ENCODE peak calls at places on chromosomes 3 and 15, in six cellular contexts. C is PC-3, O is GM23248, N is SK-N-SH, Y is HCT116, E is MM.1S. F is an unnamed sample.

GRCh38 chr3:148648685-148649352 is 48.9 kb upstream of the AGTR1 start:
- DNase-seq in C (no peak), O (peak), N (no peak), Y (no peak), E (no peak), F (no peak)

GRCh38 chr3:15439476-15439875 is 12.1 kb downstream of the EAF1 start:
- DNase-seq in C (no peak), O (peak), N (no peak), Y (no peak), E (no peak), F (no peak)

GRCh38 chr15:58398053-58398452 is 33.7 kb upstream of the LIPC start:
- DNase-seq in C (no peak), O (no peak), N (no peak), Y (no peak), E (no peak), F (peak)

GRCh38 chr3:32437898-32438297 is 46.2 kb downstream of the CMTM7 start:
- DNase-seq in C (no peak), O (no peak), N (no peak), Y (no peak), E (no peak), F (no peak)

GRCh38 chr3:42183991-42184621 is 81.9 kb downstream of the CCK start:
- DNase-seq in C (peak), O (peak), N (no peak), Y (no peak), E (no peak), F (no peak)

GRCh38 chr3:40851836-40852235 is 327.1 kb downstream of the ZNF621 start:
- DNase-seq in C (no peak), O (no peak), N (no peak), Y (no peak), E (no peak), F (no peak)

GRCh38 chr3:169813757-169814517 is 1.2 kb upstream of the LRRC34 start:
- DNase-seq in C (no peak), O (peak), N (no peak), Y (no peak), E (peak), F (peak)

GRCh38 chr15:100686725-100687488 is 84.5 kb downstream of the ASB7 start:
- DNase-seq in C (peak), O (peak), N (no peak), Y (no peak), E (no peak), F (no peak)

GRCh38 chr15:99442268-99442897 is 123.4 kb upstream of the MEF2A start:
- DNase-seq in C (peak), O (peak), N (peak), Y (peak), E (no peak), F (no peak)

GRCh38 chr3:84547971-84548970 is 410.5 kb upstream of the CADM2 start:
- DNase-seq in C (peak), O (peak), N (peak), Y (no peak), E (peak), F (peak)

GRCh38 chr3:13493867-13494441 is 13.8 kb downstream of the HDAC11 start:
- DNase-seq in C (no peak), O (no peak), N (no peak), Y (no peak), E (no peak), F (no peak)

GRCh38 chr3:186400677-186401076 is 38.6 kb upstream of the DGKG start:
- DNase-seq in C (peak), O (peak), N (no peak), Y (no peak), E (no peak), F (no peak)

GRCh38 chr3:13072239-13073041 is 789 bp downstream of the IQSEC1 start:
- DNase-seq in C (no peak), O (no peak), N (peak), Y (no peak), E (peak), F (peak)

GRCh38 chr3:20073068-20073467 is 32.8 kb downstream of the KAT2B start:
- DNase-seq in C (no peak), O (no peak), N (no peak), Y (no peak), E (no peak), F (no peak)

GRCh38 chr3:55445551-55445950 is 41.6 kb downstream of the WNT5A start:
- DNase-seq in C (no peak), O (no peak), N (no peak), Y (no peak), E (no peak), F (no peak)

GRCh38 chr3:141998674-141999290 is 122.3 kb downstream of the ATP1B3 start:
- DNase-seq in C (peak), O (peak), N (peak), Y (no peak), E (peak), F (no peak)

GRCh38 chr3:181086011-181086410 is 96.5 kb upstream of the DNAJC19 start:
- DNase-seq in C (no peak), O (no peak), N (no peak), Y (no peak), E (no peak), F (no peak)

GRCh38 chr3:65019412-65020093 is 331.8 kb upstream of the ADAMTS9 start:
- DNase-seq in C (no peak), O (no peak), N (no peak), Y (no peak), E (no peak), F (peak)

GRCh38 chr3:151985787-151986430 is 112.5 kb downstream of the SUCNR1 start:
- DNase-seq in C (no peak), O (no peak), N (no peak), Y (no peak), E (no peak), F (no peak)

GRCh38 chr3:171168086-171168485 is 141.6 kb upstream of the SLC2A2 start:
- DNase-seq in C (peak), O (peak), N (no peak), Y (no peak), E (no peak), F (peak)

GRCh38 chr3:196440041-196440537 is 7.9 kb upstream of the UBXN7 start:
- DNase-seq in C (no peak), O (peak), N (no peak), Y (no peak), E (no peak), F (no peak)

GRCh38 chr15:63573533-63573932 is 23.7 kb upstream of the FBXL22 start:
- DNase-seq in C (no peak), O (peak), N (no peak), Y (no peak), E (no peak), F (no peak)

GRCh38 chr15:28098766-28099554 is at the start of gene OCA2:
- DNase-seq in C (peak), O (peak), N (peak), Y (no peak), E (no peak), F (peak)

GRCh38 chr3:136882575-136882974 is 20.6 kb downstream of the NCK1 start:
- DNase-seq in C (no peak), O (no peak), N (no peak), Y (no peak), E (no peak), F (no peak)

GRCh38 chr15:40793216-40793989 is 13.5 kb upstream of the ZFYVE19 start:
- DNase-seq in C (peak), O (peak), N (no peak), Y (peak), E (no peak), F (no peak)

GRCh38 chr3:63069780-63070540 is 194.7 kb upstream of the CADPS start:
- DNase-seq in C (no peak), O (peak), N (no peak), Y (no peak), E (no peak), F (no peak)

GRCh38 chr3:122466701-122467240 is 48.0 kb downstream of the KPNA1 start:
- DNase-seq in C (no peak), O (no peak), N (no peak), Y (no peak), E (no peak), F (no peak)

DNA sequence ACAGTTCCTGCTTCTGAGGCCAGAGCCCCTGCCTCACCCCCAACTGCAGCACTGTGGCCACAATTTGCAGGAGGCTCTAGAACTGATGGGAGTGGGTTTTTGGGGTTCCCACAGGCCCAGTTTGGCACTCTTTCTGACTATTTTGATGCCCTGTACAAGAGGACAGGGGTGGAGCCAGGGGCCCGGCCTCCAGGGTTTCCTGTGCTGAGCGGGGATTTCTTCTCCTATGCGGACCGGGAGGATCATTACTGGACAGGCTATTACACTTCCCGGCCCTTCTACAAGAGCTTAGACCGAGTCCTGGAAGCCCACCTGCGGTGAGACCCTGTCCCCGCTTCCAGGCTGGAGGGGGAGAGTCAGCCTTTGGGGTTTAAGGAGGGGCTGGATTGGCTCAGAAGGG is 6.9 kb downstream of the MAN2A2 start:
- DNase-seq in C (no peak), O (no peak), N (no peak), Y (no peak), E (no peak), F (no peak)
- H3K9ac ChIP-seq in C (no peak), O (no peak), N (no peak), Y (no peak), E (no peak), F (no peak)

DNA sequence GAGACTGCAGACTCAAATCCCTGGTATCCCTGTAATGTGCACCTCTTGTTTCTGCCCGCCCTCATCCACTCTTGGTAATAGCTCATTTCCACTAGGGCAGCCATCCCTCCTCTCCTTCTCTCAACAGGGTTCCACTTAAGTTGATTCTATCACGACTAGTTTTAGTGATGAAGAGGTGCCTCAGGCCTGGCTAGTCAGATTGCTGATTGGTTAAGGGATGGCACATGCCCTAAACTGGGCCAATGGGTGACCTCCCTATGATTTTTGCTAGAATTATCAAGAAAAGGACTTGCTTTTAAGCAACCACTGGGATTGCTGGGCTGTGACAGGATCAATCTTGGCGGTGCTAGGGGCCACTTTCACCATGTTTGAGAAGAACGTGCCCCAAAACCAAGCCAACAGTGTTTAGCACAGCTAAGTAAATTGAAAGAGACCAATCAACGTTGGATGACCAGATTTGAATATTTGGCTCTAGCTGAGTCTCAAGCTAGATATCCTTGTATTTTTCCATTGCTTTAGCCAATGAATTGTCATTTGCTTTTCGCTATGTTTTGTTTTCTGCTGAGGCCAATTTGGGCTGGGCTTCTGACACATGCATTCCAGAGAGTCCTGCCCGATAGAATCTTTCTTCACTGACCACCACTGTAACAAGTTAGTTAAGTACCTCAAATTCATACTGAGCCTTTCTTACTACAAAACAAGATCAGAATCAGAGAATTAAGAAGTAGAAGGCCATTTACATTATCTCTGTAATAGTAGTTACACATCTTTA is 131.0 kb downstream of the PDZRN3 start:
- DNase-seq in C (no peak), O (peak), N (no peak), Y (no peak), E (no peak), F (no peak)
- H3K4me2 ChIP-seq in C (no peak), O (peak), N (peak), Y (no peak), E (no peak), F (no peak)

DNA sequence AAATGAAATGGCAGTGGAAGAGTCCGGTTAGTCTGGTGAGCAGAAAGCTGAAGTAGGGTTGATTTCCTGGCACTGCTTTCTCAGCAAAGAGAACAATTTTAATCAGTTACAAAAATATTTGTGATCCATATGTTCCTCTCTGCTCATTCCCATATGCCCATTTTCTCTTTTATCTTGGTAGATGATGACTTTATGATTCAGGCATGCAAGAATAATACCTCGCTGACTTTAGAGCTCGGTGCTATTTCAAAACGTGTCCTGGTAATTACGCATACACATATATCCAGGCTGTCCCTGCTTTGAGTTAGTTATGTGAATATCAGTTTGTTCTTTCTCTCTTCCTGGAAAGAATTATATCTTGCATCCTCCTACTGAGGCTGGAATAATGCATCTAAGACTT is 38.5 kb downstream of the ARPP21 start:
- DNase-seq in C (no peak), O (no peak), N (no peak), Y (no peak), E (no peak), F (no peak)
- TF ChIP-seq EZH2phosphoT487 in C (no peak), O (no peak), N (no peak), Y (no peak), E (no peak), F (no peak)

DNA sequence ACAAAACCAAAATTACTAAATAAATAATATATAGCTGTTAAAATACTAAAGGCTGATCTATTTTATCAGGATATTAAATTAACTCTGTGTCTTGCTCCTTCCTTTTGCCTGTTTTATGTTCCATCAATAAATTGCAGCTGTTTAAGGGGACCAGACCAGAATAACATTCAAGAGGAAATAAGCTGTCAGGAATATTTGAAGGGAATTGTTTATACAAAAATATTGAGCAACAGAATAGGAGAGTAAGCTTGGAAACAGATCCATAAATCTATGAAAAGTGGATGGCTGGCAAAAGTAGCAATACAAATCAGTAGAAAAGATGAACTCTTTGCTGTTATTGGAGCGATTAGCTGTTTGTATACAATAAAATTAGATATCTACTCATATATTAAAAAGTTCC is 36.1 kb upstream of the PLSCR2 start:
- DNase-seq in C (no peak), O (no peak), N (no peak), Y (no peak), E (no peak), F (no peak)
- H3K9ac ChIP-seq in C (peak), O (no peak), N (no peak), Y (no peak), E (no peak), F (no peak)

GRCh38 chr15:37824717-37825382 is 109.6 kb upstream of the TMCO5A start:
- DNase-seq in C (peak), O (peak), N (no peak), Y (peak), E (no peak), F (no peak)
- H3K4me2 ChIP-seq in C (peak), O (no peak), N (peak), Y (peak), E (no peak), F (no peak)

GRCh38 chr3:57559526-57559925 is 3.5 kb downstream of the PDE12 start:
- DNase-seq in C (peak), O (peak), N (no peak), Y (no peak), E (no peak), F (no peak)

GRCh38 chr3:57555316-57555715 is 758 bp upstream of the PDE12 start:
- DNase-seq in C (no peak), O (peak), N (peak), Y (no peak), E (no peak), F (no peak)

GRCh38 chr3:57555738-57556458 is at the start of gene PDE12:
- DNase-seq in C (peak), O (peak), N (peak), Y (peak), E (peak), F (peak)

GRCh38 chr3:57556459-57557087 is 499 bp downstream of the PDE12 start:
- DNase-seq in C (peak), O (peak), N (no peak), Y (no peak), E (peak), F (no peak)

GRCh38 chr3:57557088-57557537 is 1.0 kb downstream of the PDE12 start:
- DNase-seq in C (peak), O (peak), N (peak), Y (no peak), E (peak), F (peak)
- TF ChIP-seq EZH2phosphoT487 in C (no peak), O (no peak), N (no peak), Y (no peak), E (no peak), F (no peak)

DNA sequence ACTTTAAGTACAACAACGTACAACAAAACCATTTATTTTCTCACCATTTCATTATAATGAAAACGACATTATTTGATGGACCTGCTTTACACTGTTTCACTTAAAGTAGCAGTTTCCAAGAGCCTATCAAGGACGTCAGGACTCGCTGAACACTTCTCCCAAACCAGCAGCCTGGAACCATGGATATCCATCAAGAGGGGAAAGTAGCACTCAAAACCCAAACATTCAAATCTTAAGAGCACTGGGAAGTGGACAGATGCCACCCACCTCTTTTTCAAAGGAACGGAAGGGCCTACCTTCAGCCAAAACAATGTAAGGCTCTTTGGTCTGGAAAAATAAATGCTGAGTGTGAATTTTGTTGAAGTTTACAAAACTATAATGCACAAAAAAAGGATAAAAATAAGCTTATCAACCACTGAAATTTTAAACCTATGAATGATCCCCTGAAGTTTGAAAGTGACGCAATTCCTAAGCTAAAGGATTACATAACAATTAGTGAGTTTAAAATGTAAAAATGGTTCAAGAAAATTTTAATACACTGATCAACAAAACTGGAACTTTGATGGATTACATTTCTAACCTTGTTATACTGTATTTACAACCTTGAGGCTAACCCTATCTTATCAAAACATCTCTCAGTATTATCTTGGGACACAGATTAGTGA is 4.6 kb downstream of the PIK3R4 start:
- DNase-seq in C (no peak), O (no peak), N (no peak), Y (no peak), E (no peak), F (no peak)
- H3K9ac ChIP-seq in C (no peak), O (no peak), N (no peak), Y (no peak), E (no peak), F (peak)

GRCh38 chr3:25454411-25454927 is 26.4 kb downstream of the RARB start:
- DNase-seq in C (peak), O (peak), N (no peak), Y (no peak), E (no peak), F (no peak)
- H3K4me2 ChIP-seq in C (no peak), O (peak), N (peak), Y (no peak), E (no peak), F (peak)